ENCODE peak calls at places on chromosomes 5 and 9, in nine cellular contexts. One of them, this sample, is unnamed.

GRCh38 chr9:22039258-22039657 is 30.2 kb upstream of the CDKN2B start:
- DNase-seq in A549: no peak
- DNase-seq in left lung: no peak
- DNase-seq in hepatocyte: no peak
- DNase-seq in upper lobe of right lung: no peak
- DNase-seq in BE2C: no peak
- DNase-seq in IMR-90: no peak
- DNase-seq in adrenal gland: no peak
- DNase-seq in psoas muscle: no peak
- DNase-seq in this sample: no peak

GRCh38 chr5:118956727-118957126 is 31.6 kb downstream of the DTWD2 start:
- DNase-seq in hepatocyte: peak
- DNase-seq in BE2C: no peak
- DNase-seq in IMR-90: peak
- DNase-seq in upper lobe of right lung: no peak
- DNase-seq in adrenal gland: no peak
- DNase-seq in psoas muscle: no peak
- DNase-seq in A549: peak
- DNase-seq in left lung: no peak
- DNase-seq in this sample: no peak

GRCh38 chr9:38214441-38214840 is 145.4 kb upstream of the SHB start:
- DNase-seq in psoas muscle: no peak
- DNase-seq in adrenal gland: no peak
- DNase-seq in left lung: no peak
- DNase-seq in IMR-90: no peak
- DNase-seq in upper lobe of right lung: no peak
- DNase-seq in A549: no peak
- DNase-seq in BE2C: no peak
- DNase-seq in hepatocyte: no peak
- DNase-seq in this sample: no peak

GRCh38 chr9:91421022-91421765 is 2.4 kb downstream of the NFIL3 start:
- DNase-seq in upper lobe of right lung: peak
- DNase-seq in hepatocyte: peak
- DNase-seq in psoas muscle: peak
- DNase-seq in adrenal gland: peak
- DNase-seq in A549: no peak
- DNase-seq in IMR-90: peak
- DNase-seq in BE2C: peak
- DNase-seq in left lung: peak
- DNase-seq in this sample: peak

GRCh38 chr5:23507278-23507685 is at the start of gene PRDM9:
- DNase-seq in hepatocyte: no peak
- DNase-seq in A549: peak
- DNase-seq in left lung: peak
- DNase-seq in BE2C: peak
- DNase-seq in upper lobe of right lung: peak
- DNase-seq in psoas muscle: peak
- DNase-seq in IMR-90: no peak
- DNase-seq in adrenal gland: peak
- DNase-seq in this sample: no peak

GRCh38 chr5:143561248-143561647 is 157.8 kb upstream of the NR3C1 start:
- DNase-seq in adrenal gland: no peak
- DNase-seq in BE2C: no peak
- DNase-seq in A549: no peak
- DNase-seq in left lung: no peak
- DNase-seq in hepatocyte: peak
- DNase-seq in psoas muscle: no peak
- DNase-seq in upper lobe of right lung: no peak
- DNase-seq in IMR-90: no peak
- DNase-seq in this sample: no peak

GRCh38 chr5:90866333-90866732 is 307.7 kb downstream of the ADGRV1 start:
- DNase-seq in BE2C: no peak
- DNase-seq in A549: peak
- DNase-seq in IMR-90: peak
- DNase-seq in left lung: no peak
- DNase-seq in upper lobe of right lung: no peak
- DNase-seq in psoas muscle: no peak
- DNase-seq in hepatocyte: no peak
- DNase-seq in adrenal gland: no peak
- DNase-seq in this sample: no peak

GRCh38 chr9:81116340-81117207 is 572.8 kb downstream of the TLE1 start:
- DNase-seq in psoas muscle: no peak
- DNase-seq in upper lobe of right lung: no peak
- DNase-seq in A549: no peak
- DNase-seq in adrenal gland: no peak
- DNase-seq in IMR-90: peak
- DNase-seq in left lung: no peak
- DNase-seq in BE2C: no peak
- DNase-seq in hepatocyte: no peak
- DNase-seq in this sample: no peak

GRCh38 chr5:43020294-43020711 is 19.8 kb downstream of the ANXA2R start:
- DNase-seq in A549: no peak
- DNase-seq in BE2C: no peak
- DNase-seq in upper lobe of right lung: no peak
- DNase-seq in psoas muscle: no peak
- DNase-seq in hepatocyte: no peak
- DNase-seq in left lung: no peak
- DNase-seq in adrenal gland: no peak
- DNase-seq in IMR-90: peak
- DNase-seq in this sample: no peak

DNA sequence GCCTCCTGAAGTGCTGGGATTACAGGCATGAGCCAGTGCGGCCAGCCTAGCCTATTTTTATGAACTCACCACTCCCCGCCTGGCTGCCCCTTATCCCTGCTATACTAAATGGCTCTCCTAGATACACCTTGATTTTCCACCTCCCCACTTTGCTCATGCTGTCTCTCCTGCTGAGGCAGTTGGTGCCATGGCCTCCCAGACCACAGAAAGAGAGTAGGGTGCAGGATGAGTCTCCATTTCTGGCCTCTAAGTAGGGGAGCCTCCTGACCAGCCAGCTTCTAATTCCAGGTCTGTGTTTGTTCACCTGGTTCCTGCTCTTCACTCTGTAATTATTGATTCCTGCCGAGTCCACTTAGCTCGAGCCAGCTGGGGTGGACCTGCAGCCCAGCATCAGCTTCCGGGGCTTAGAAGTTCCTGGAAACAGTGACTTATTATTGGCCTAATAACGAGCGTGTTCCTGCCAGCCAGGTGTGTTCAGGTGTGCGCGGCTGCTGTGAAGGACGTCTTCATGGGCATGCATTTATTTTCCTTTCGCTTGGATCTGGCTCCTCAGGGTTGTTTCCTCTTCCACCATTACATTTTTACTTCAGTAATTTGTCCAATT is 34.0 kb downstream of the ZNF618 start:
- DNase-seq in A549: no peak
- DNase-seq in adrenal gland: no peak
- DNase-seq in left lung: no peak
- DNase-seq in psoas muscle: no peak
- DNase-seq in IMR-90: no peak
- DNase-seq in hepatocyte: peak
- DNase-seq in BE2C: no peak
- DNase-seq in upper lobe of right lung: no peak
- DNase-seq in this sample: no peak
- H3K4me3 ChIP-seq in A549: no peak
- H3K4me3 ChIP-seq in adrenal gland: no peak
- H3K4me3 ChIP-seq in left lung: no peak
- H3K4me3 ChIP-seq in psoas muscle: no peak
- H3K4me3 ChIP-seq in IMR-90: no peak
- H3K4me3 ChIP-seq in hepatocyte: no peak
- H3K4me3 ChIP-seq in BE2C: no peak
- H3K4me3 ChIP-seq in upper lobe of right lung: no peak
- H3K4me3 ChIP-seq in this sample: no peak

GRCh38 chr5:158737536-158738027 is 362.1 kb downstream of the EBF1 start:
- DNase-seq in IMR-90: no peak
- DNase-seq in adrenal gland: no peak
- DNase-seq in hepatocyte: no peak
- DNase-seq in left lung: no peak
- DNase-seq in A549: no peak
- DNase-seq in psoas muscle: no peak
- DNase-seq in BE2C: no peak
- DNase-seq in upper lobe of right lung: no peak
- DNase-seq in this sample: no peak

GRCh38 chr5:158732345-158732744 is 367.4 kb downstream of the EBF1 start:
- DNase-seq in BE2C: no peak
- DNase-seq in A549: no peak
- DNase-seq in hepatocyte: no peak
- DNase-seq in upper lobe of right lung: no peak
- DNase-seq in adrenal gland: no peak
- DNase-seq in IMR-90: no peak
- DNase-seq in psoas muscle: no peak
- DNase-seq in left lung: no peak
- DNase-seq in this sample: no peak

GRCh38 chr5:158739941-158740340 is 359.8 kb downstream of the EBF1 start:
- DNase-seq in psoas muscle: peak
- DNase-seq in BE2C: peak
- DNase-seq in A549: no peak
- DNase-seq in upper lobe of right lung: no peak
- DNase-seq in hepatocyte: peak
- DNase-seq in left lung: no peak
- DNase-seq in adrenal gland: no peak
- DNase-seq in IMR-90: no peak
- DNase-seq in this sample: no peak

GRCh38 chr5:158740358-158740757 is 359.4 kb downstream of the EBF1 start:
- DNase-seq in hepatocyte: no peak
- DNase-seq in adrenal gland: no peak
- DNase-seq in A549: no peak
- DNase-seq in IMR-90: no peak
- DNase-seq in BE2C: no peak
- DNase-seq in psoas muscle: no peak
- DNase-seq in left lung: no peak
- DNase-seq in upper lobe of right lung: no peak
- DNase-seq in this sample: no peak

DNA sequence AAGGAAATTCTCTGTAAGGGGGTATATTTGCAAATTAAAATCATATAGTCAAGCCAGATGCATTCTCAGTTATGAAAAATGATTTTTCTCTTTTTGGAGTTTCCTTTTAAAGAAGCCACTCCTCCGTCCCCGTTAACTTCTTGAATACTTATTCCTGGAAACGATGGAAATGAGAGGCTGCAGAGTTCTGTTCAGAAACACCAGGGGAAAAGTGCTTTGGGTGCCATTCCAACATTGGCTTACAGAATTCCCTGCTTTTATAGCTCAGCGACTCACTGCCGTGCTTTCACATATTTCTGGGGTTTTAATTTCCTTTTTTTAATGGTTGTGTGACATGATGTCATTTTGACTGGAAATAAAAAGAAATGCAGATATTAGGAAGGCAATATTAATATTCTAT is 363.6 kb downstream of the EBF1 start:
- DNase-seq in upper lobe of right lung: no peak
- DNase-seq in left lung: no peak
- DNase-seq in hepatocyte: no peak
- DNase-seq in adrenal gland: no peak
- DNase-seq in BE2C: no peak
- DNase-seq in psoas muscle: no peak
- DNase-seq in IMR-90: no peak
- DNase-seq in A549: no peak
- DNase-seq in this sample: no peak
- H3K4me3 ChIP-seq in upper lobe of right lung: no peak
- H3K4me3 ChIP-seq in left lung: no peak
- H3K4me3 ChIP-seq in hepatocyte: no peak
- H3K4me3 ChIP-seq in adrenal gland: no peak
- H3K4me3 ChIP-seq in BE2C: no peak
- H3K4me3 ChIP-seq in psoas muscle: no peak
- H3K4me3 ChIP-seq in IMR-90: no peak
- H3K4me3 ChIP-seq in A549: no peak
- H3K4me3 ChIP-seq in this sample: no peak

GRCh38 chr9:129337287-129338140 is 159.5 kb upstream of the IER5L start:
- DNase-seq in upper lobe of right lung: no peak
- DNase-seq in IMR-90: no peak
- DNase-seq in A549: no peak
- DNase-seq in psoas muscle: no peak
- DNase-seq in BE2C: no peak
- DNase-seq in left lung: no peak
- DNase-seq in hepatocyte: no peak
- DNase-seq in adrenal gland: no peak
- DNase-seq in this sample: no peak
- H3K4me3 ChIP-seq in upper lobe of right lung: peak
- H3K4me3 ChIP-seq in IMR-90: no peak
- H3K4me3 ChIP-seq in A549: no peak
- H3K4me3 ChIP-seq in psoas muscle: peak
- H3K4me3 ChIP-seq in BE2C: no peak
- H3K4me3 ChIP-seq in left lung: peak
- H3K4me3 ChIP-seq in hepatocyte: no peak
- H3K4me3 ChIP-seq in adrenal gland: no peak
- H3K4me3 ChIP-seq in this sample: peak

GRCh38 chr9:2228641-2229040 is 213.5 kb downstream of the SMARCA2 start:
- DNase-seq in psoas muscle: no peak
- DNase-seq in BE2C: no peak
- DNase-seq in upper lobe of right lung: no peak
- DNase-seq in left lung: no peak
- DNase-seq in A549: no peak
- DNase-seq in adrenal gland: no peak
- DNase-seq in hepatocyte: no peak
- DNase-seq in IMR-90: no peak
- DNase-seq in this sample: no peak

GRCh38 chr9:2229109-2229733 is 214.1 kb downstream of the SMARCA2 start:
- DNase-seq in IMR-90: no peak
- DNase-seq in adrenal gland: no peak
- DNase-seq in A549: no peak
- DNase-seq in hepatocyte: no peak
- DNase-seq in upper lobe of right lung: no peak
- DNase-seq in psoas muscle: no peak
- DNase-seq in left lung: no peak
- DNase-seq in BE2C: no peak
- DNase-seq in this sample: no peak

GRCh38 chr9:2230362-2230761 is 215.2 kb downstream of the SMARCA2 start:
- DNase-seq in psoas muscle: no peak
- DNase-seq in hepatocyte: no peak
- DNase-seq in IMR-90: no peak
- DNase-seq in adrenal gland: no peak
- DNase-seq in left lung: no peak
- DNase-seq in A549: no peak
- DNase-seq in BE2C: no peak
- DNase-seq in upper lobe of right lung: no peak
- DNase-seq in this sample: no peak

GRCh38 chr9:2228132-2228531 is 213.0 kb downstream of the SMARCA2 start:
- DNase-seq in hepatocyte: peak
- DNase-seq in upper lobe of right lung: peak
- DNase-seq in adrenal gland: peak
- DNase-seq in left lung: no peak
- DNase-seq in IMR-90: no peak
- DNase-seq in psoas muscle: peak
- DNase-seq in BE2C: peak
- DNase-seq in A549: peak
- DNase-seq in this sample: no peak

GRCh38 chr9:2227468-2227867 is 212.3 kb downstream of the SMARCA2 start:
- DNase-seq in BE2C: no peak
- DNase-seq in IMR-90: peak
- DNase-seq in hepatocyte: no peak
- DNase-seq in left lung: no peak
- DNase-seq in adrenal gland: peak
- DNase-seq in A549: no peak
- DNase-seq in psoas muscle: no peak
- DNase-seq in upper lobe of right lung: no peak
- DNase-seq in this sample: no peak
- H3K4me3 ChIP-seq in BE2C: no peak
- H3K4me3 ChIP-seq in IMR-90: no peak
- H3K4me3 ChIP-seq in hepatocyte: no peak
- H3K4me3 ChIP-seq in left lung: no peak
- H3K4me3 ChIP-seq in adrenal gland: no peak
- H3K4me3 ChIP-seq in A549: no peak
- H3K4me3 ChIP-seq in psoas muscle: no peak
- H3K4me3 ChIP-seq in upper lobe of right lung: no peak
- H3K4me3 ChIP-seq in this sample: no peak

GRCh38 chr9:70421272-70422180 is 7.1 kb upstream of the KLF9 start:
- DNase-seq in psoas muscle: no peak
- DNase-seq in hepatocyte: peak
- DNase-seq in adrenal gland: no peak
- DNase-seq in left lung: no peak
- DNase-seq in upper lobe of right lung: no peak
- DNase-seq in BE2C: no peak
- DNase-seq in IMR-90: peak
- DNase-seq in A549: no peak
- DNase-seq in this sample: peak
- H3K4me3 ChIP-seq in psoas muscle: peak
- H3K4me3 ChIP-seq in hepatocyte: no peak
- H3K4me3 ChIP-seq in adrenal gland: no peak
- H3K4me3 ChIP-seq in left lung: peak
- H3K4me3 ChIP-seq in upper lobe of right lung: peak
- H3K4me3 ChIP-seq in BE2C: peak
- H3K4me3 ChIP-seq in IMR-90: no peak
- H3K4me3 ChIP-seq in A549: peak
- H3K4me3 ChIP-seq in this sample: peak